ENCODE peak calls at places on chromosomes 11 and 22, in four cellular contexts. A is HCT116, G is K562, F is SK-N-SH. W is an unnamed sample.

GRCh38 chr11:132427611-132428010 is 1057.2 kb downstream of the NTM start:
- DNase-seq in A (no peak), G (no peak), F (no peak), W (no peak)

GRCh38 chr11:122085264-122085663 is 30.8 kb downstream of the BLID start:
- DNase-seq in A (no peak), G (no peak), F (no peak), W (no peak)

GRCh38 chr11:117600261-117600783 is 196.7 kb downstream of the DSCAML1 start:
- DNase-seq in A (no peak), G (no peak), F (no peak), W (no peak)

GRCh38 chr11:120674537-120674936 is 163.0 kb downstream of the GRIK4 start:
- DNase-seq in A (no peak), G (no peak), F (no peak), W (no peak)

GRCh38 chr22:43901976-43902643 is 10.3 kb upstream of the PNPLA5 start:
- DNase-seq in A (no peak), G (no peak), F (no peak), W (no peak)

GRCh38 chr11:57217053-57217452 is 20.0 kb downstream of the APLNR start:
- DNase-seq in A (no peak), G (no peak), F (no peak), W (no peak)

GRCh38 chr11:35967042-35967441 is 23.2 kb downstream of the LDLRAD3 start:
- DNase-seq in A (no peak), G (no peak), F (no peak), W (no peak)

GRCh38 chr22:35569916-35570315 is 29.3 kb downstream of the RASD2 start:
- DNase-seq in A (no peak), G (no peak), F (no peak), W (no peak)

DNA sequence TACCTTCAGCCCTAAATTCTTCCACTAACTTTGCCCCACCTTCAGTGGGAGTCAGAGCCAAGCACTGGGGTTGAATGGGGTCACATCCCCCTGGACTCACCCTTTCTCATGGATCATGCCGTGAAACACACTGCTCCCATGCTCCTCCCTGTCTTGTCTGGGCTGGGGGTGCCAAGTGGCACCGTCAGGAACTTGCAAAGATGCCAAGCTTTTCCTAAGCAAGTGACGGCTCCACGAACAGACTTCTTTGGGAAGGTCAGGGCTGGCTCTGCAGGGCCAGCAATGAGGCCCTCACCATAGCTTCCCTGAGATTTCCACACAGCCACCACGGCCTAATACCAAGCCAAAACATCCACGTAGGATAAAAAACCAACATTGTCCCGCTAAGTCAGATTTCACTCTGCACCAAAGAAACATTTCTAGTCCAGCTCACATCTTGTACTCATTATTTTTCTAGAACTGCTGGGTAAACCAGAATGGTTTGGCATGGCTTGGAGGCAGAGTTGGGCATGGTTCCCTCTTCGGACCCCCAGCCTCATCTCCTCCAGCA is 76.5 kb downstream of the NAT10 start:
- DNase-seq in A (no peak), G (no peak), F (no peak), W (no peak)
- TF ChIP-seq JUND in A (no peak), G (no peak), F (no peak), W (no peak)

GRCh38 chr11:15108592-15109130 is 6.1 kb upstream of the INSC start:
- DNase-seq in A (no peak), G (no peak), F (no peak), W (no peak)

GRCh38 chr11:15111215-15111614 is 3.5 kb upstream of the INSC start:
- DNase-seq in A (no peak), G (no peak), F (no peak), W (no peak)

GRCh38 chr11:15106201-15106965 is 8.3 kb upstream of the INSC start:
- DNase-seq in A (peak), G (peak), F (no peak), W (no peak)

GRCh38 chr11:15109602-15110001 is 5.1 kb upstream of the INSC start:
- DNase-seq in A (no peak), G (no peak), F (no peak), W (no peak)

DNA sequence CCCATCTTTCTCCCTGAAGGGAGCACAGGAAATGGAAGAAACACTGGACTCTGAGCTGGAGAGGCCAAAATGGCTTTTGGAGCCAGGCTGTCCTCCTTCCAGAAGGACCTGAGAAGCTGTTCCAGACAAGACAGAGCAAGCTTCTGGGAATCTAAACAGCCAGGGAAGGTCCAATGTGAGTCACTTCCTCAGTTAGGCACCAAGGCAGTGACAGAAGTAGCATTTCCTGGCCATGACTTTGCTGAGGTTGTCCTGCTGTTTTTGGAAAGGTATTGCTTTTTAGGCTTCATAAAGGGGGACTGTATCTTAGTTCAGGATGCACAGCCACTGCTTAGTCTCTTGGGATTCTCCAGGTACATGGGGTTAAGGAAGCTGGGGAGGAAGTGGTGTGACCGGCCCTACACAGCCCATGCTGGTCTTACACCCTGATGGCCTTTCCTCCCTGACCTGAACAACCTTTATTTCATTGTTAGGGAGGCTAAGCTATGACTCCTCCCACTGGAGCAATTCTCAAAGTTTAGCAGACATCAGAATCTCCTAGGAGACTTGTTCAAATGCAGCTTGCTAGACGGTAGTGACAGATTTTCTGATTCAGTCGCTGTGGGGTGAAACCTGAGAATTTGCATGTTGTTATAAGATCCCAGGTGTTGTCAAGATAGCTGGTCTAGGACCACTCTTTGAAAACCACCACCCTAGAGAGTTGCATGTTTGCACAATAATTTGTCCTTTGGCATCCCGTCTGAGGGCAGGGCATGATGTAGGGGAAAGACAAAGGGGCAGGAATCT is 6.8 kb upstream of the INSC start:
- DNase-seq in A (no peak), G (no peak), F (no peak), W (no peak)
- TF ChIP-seq JUND in A (peak), G (no peak), F (no peak), W (no peak)

DNA sequence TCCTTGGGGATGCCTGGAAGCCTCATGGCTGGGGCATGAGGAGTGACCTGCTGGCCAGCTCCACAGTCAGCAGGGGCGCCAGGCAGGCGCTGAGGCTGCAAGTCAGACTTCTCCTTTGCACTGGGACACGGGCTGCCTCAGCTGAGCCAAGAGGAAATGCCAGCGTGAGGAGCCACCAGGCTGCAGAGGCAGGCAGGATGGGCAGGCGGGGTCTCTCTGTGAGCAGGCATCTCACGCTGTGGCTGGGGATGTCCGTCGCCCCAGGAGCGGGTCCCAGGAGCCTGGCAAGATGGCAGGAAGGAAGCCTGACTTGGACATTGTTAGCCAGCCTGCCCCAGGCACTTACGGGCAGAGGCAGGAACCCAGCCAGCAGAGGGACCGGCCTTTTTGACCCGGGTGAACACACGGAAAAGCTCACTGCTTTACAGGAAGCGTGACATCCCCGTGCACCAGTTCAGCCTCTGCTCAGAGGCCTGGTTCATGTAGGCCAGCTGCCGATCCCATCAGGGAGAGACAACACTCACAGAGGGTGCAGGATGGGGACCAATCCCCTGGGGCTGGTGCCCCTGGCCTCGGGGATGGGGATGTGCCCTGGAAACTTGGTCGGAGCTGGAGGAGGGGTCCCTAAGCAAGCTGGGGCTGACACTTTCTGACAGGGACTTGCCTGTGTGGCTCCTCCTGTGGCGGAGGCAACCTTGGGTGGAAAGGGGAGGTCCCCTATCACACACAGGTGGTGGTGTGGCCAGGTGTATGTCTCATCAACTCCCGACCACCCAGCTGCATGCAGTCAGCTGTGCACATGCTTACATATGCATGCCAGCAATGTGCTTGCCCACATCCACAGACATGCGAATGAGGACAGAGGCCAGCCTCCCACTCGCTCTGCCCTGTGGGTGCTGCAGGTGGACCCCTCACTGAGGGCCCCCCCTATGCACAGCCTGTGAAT is 10.0 kb downstream of the GNB1L start:
- DNase-seq in A (no peak), G (no peak), F (peak), W (peak)
- TF ChIP-seq JUND in A (no peak), G (no peak), F (no peak), W (no peak)

DNA sequence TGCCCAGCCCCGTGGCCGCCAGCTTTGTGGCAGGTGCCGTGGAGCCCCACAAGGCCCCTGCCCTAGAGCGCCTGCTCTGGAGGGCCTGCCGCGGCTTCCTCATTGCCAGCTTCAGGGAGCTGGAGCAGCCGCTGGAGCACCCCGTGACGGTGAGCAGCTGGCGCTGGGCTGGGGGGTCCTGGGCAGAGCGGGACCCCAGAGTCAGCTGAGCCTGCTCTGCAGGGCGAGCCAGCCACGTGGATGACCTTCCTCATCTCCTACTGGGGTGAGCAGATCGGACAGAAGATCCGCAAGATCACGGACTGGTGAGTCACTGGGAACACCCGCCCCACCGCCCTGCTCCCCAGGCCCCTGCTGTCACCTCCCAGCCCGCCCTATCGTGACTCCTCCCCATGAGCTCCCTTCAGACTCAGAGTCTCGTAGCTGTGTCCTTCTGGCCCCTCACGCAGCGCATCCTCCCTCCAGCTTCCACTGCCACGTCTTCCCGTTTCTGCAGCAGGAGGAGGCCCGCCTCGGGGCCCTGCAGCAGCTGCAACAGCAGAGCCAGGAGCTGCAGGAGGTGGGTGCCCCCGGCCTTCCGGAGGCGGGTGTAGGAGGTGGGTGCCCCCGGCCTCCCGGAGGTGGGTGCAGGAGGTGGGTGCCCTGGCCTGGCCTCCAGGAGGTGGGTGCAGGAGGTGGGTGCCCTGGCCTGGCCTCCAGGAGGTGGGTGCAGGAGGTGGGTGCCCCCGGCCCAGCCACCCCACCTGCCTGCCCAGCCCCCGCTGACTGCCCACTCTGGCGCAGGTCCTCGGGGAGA is 4.7 kb downstream of the TCIRG1 start:
- DNase-seq in A (no peak), G (peak), F (peak), W (no peak)
- TF ChIP-seq JUND in A (no peak), G (peak), F (no peak), W (no peak)

GRCh38 chr22:42608481-42609361 is 6.0 kb downstream of the POLDIP3 start:
- DNase-seq in A (no peak), G (no peak), F (no peak), W (no peak)
- TF ChIP-seq JUND in A (no peak), G (no peak), F (no peak), W (no peak)

GRCh38 chr11:12765428-12765827 is 91.2 kb downstream of the TEAD1 start:
- DNase-seq in A (no peak), G (no peak), F (no peak), W (no peak)
- TF ChIP-seq JUND in A (no peak), G (no peak), F (no peak), W (no peak)

GRCh38 chr11:15897211-15897960 is 459.0 kb downstream of the SOX6 start:
- DNase-seq in A (no peak), G (no peak), F (no peak), W (no peak)
- TF ChIP-seq JUND in A (no peak), G (no peak), F (no peak), W (no peak)

DNA sequence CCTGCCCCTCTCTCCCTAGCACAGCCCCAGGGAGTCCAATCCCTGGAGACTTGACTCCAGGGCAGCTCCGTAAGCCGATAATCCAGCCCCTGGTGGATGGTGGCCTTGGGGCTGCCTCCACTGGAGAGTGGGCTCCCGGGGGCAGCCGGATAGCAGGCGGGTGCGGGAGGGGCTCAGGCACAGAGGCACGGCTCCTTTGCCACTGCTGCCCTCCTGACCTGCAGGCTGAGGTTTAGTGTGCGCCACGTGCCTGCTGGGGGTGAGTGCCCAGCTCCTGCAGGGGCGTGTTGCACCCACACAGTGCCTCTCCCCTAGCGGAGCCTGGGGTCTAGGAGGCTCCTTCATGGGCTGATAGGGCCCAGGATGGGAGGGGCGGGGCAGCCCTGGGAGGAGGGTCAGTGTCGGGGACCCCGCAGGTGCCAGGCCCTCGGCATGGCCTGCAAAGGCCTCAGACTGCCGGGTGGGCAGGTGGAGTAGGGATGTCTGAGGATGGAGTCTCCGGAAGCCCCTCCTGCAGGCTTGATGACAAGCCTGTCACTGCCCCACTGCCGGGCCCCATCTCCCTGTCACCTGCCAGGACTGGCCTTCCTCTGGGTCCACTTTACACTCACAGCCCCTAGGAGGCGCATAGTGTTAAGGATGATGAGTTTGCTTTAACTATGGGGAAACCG is 5.6 kb downstream of the DUSP8 start:
- DNase-seq in A (no peak), G (peak), F (no peak), W (no peak)
- TF ChIP-seq JUND in A (no peak), G (no peak), F (no peak), W (no peak)

DNA sequence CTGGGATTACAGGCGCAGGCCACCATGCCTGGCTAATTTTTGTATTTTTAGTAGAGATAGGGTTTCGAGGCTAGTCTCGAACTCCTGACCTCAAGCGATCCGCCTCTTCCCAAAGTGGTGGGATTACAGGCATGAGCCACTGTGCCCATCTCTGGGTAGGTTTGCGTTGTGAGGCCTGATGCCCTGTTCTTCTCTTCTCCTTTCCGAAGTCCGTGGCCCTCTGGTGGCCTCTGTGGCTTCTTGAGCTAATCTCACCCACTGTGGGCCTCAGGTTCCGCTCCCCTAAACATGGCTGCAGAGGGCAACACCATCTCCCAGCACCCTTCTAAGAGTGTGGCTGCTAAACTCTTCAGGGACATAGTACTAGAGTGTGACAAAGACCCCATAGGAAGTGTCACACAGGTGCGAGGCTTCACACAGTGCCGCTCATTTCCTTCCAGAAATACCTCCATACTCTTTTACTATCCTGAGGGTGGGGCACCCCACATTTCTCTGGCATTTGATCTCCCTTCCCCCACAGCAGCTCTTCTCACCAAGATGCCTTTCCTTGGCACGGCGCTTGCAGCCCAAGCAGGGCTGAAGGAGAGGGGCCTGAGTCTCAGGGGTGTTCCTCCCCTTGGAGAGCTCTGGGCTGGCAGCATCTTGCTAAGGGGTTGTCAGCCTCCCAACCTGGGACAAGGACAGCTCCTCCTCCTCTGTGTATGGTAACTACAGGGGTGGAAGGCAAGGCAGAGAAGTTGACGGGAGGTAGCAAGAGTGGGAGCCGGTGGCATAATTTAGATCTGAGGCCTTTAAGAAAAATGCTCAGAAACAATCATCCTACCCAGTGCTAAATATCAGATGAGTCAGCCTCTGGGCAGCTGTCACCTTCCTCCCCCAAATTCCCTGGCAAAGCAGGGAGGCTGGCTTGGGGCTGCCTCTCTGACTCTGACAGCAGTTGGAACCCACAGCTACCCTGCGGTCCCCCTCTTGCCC is 6.1 kb downstream of the THY1 start:
- DNase-seq in A (no peak), G (no peak), F (no peak), W (no peak)
- TF ChIP-seq JUND in A (no peak), G (no peak), F (peak), W (no peak)

GRCh38 chr11:68010058-68011041 is at the start of gene ALDH3B1:
- DNase-seq in A (peak), G (peak), F (peak), W (peak)
- TF ChIP-seq JUND in A (no peak), G (no peak), F (no peak), W (no peak)